ENCODE peak calls at places on chromosomes 3 and 15, in nine cellular contexts. J is fibroblast of mammary gland; T is HEK293T; R is A172; P is WTC11; L is stimulated activated CD4-positive, alpha-beta T cell treated with anti-CD3 and anti-CD28 coated beads, Interleukin-12 subunit alpha, Interleukin-12 subunit beta, amount 100 ng/mL, for 4 hours; A is activated gamma-delta T cell; B is RPMI7951; G is ACHN. W is an unnamed sample.
A peak's percentile ranks its signal among the peaks of the same experiment; 100 is the strongest.

GRCh38 chr3:183213941-183214612 is 39.0 kb upstream of the B3GNT5 start:
- DNase-seq in J (peak; percentile 42), T (no peak), R (no peak), P (no peak), L (no peak), A (no peak), B (no peak), G (no peak), W (no peak)

GRCh38 chr3:13634615-13635014 is 85.7 kb downstream of the FBLN2 start:
- DNase-seq in J (no peak), T (no peak), R (no peak), P (no peak), L (no peak), A (no peak), B (no peak), G (no peak), W (no peak)

GRCh38 chr3:22779737-22780136 is 423.4 kb upstream of the UBE2E2 start:
- DNase-seq in J (no peak), T (no peak), R (peak; percentile 2), P (no peak), L (no peak), A (no peak), B (no peak), G (no peak), W (no peak)

GRCh38 chr3:71444028-71444860 is 139.3 kb downstream of the FOXP1 start:
- DNase-seq in J (peak; percentile 72), T (no peak), R (peak; percentile 52), P (no peak), L (no peak), A (no peak), B (peak; percentile 75), G (no peak), W (no peak)

GRCh38 chr15:34483644-34484043 is 46.0 kb upstream of the GOLGA8A start:
- DNase-seq in J (no peak), T (no peak), R (no peak), P (no peak), L (no peak), A (no peak), B (no peak), G (no peak), W (no peak)

GRCh38 chr3:149247025-149247710 is 25.5 kb upstream of the CP start:
- DNase-seq in J (peak; percentile 70), T (no peak), R (no peak), P (no peak), L (no peak), A (no peak), B (no peak), G (no peak), W (no peak)

GRCh38 chr3:76107935-76108570 is 322.7 kb upstream of the ZNF717 start:
- DNase-seq in J (peak; percentile 54), T (peak; percentile 34), R (no peak), P (peak; percentile 25), L (no peak), A (no peak), B (peak; percentile 18), G (peak; percentile 42), W (no peak)

GRCh38 chr3:122960652-122961051 is 66.9 kb downstream of the SEMA5B start:
- DNase-seq in J (no peak), T (no peak), R (no peak), P (no peak), L (no peak), A (no peak), B (peak; percentile 26), G (no peak), W (no peak)

GRCh38 chr3:128493221-128494151 is 485 bp upstream of the GATA2 start:
- DNase-seq in J (no peak), T (no peak), R (no peak), P (no peak), L (no peak), A (no peak), B (no peak), G (no peak), W (no peak)

GRCh38 chr15:23690450-23690852 is 3.3 kb upstream of the NDN start:
- DNase-seq in J (peak; percentile 64), T (no peak), R (no peak), P (peak; percentile 41), L (no peak), A (no peak), B (peak; percentile 12), G (no peak), W (no peak)

GRCh38 chr3:127964816-127965215 is 49.8 kb downstream of the KBTBD12 start:
- DNase-seq in J (no peak), T (no peak), R (no peak), P (no peak), L (no peak), A (no peak), B (peak; percentile 13), G (no peak), W (no peak)

GRCh38 chr3:23874359-23875120 is 42.2 kb downstream of the NKIRAS1 start:
- DNase-seq in J (peak; percentile 78), T (no peak), R (no peak), P (no peak), L (no peak), A (no peak), B (peak; percentile 10), G (no peak), W (no peak)

W was measured in NCI-H2107.